ENCODE peak calls at places on chromosomes 5 and 9, in eight cellular contexts. T is GM12892, Y is stomach, E is tibial nerve, Z is endothelial cell of umbilical vein, H is HCT116, M is gastrocnemius medialis, N is A549. D is an unnamed sample.

GRCh38 chr5:131114754-131115153 is 50.3 kb downstream of the HINT1 start:
- DNase-seq in Z (no peak), Y (no peak), N (no peak), H (no peak), M (no peak), T (no peak), E (no peak), D (no peak)

GRCh38 chr5:68319316-68320093 is 103.9 kb downstream of the PIK3R1 start:
- DNase-seq in T (no peak), M (no peak), Y (no peak), E (no peak), Z (peak), N (peak), H (no peak), D (no peak)

GRCh38 chr9:93829271-93830223 is 125.6 kb downstream of the BARX1 start:
- DNase-seq in Y (no peak), N (no peak), M (no peak), H (no peak), T (no peak), Z (no peak), E (no peak), D (no peak)

GRCh38 chr5:140383300-140383699 is 18.3 kb upstream of the ANKHD1 start:
- DNase-seq in H (no peak), E (no peak), T (no peak), Z (peak), M (no peak), N (no peak), Y (no peak), D (no peak)

GRCh38 chr9:83733739-83734138 is 26.0 kb upstream of the UBQLN1 start:
- DNase-seq in M (no peak), H (no peak), Z (no peak), E (no peak), T (no peak), N (no peak), Y (no peak), D (no peak)

GRCh38 chr5:52786937-52787599 is 648 bp upstream of the ITGA1 start:
- DNase-seq in N (no peak), Y (peak), H (peak), Z (peak), E (no peak), M (no peak), T (no peak), D (no peak)

GRCh38 chr9:123399803-123400378 is 43.9 kb downstream of the CRB2 start:
- DNase-seq in H (no peak), T (no peak), Y (no peak), N (peak), E (no peak), M (no peak), Z (peak), D (no peak)

GRCh38 chr5:176590035-176590729 is 19.8 kb downstream of the GPRIN1 start:
- DNase-seq in N (no peak), T (no peak), Y (no peak), E (no peak), H (no peak), M (no peak), Z (no peak), D (no peak)

GRCh38 chr5:167732499-167732898 is 558.9 kb upstream of the WWC1 start:
- DNase-seq in Y (no peak), N (no peak), H (no peak), M (no peak), E (no peak), Z (no peak), T (no peak), D (no peak)

GRCh38 chr5:72347801-72348305 is 27.7 kb downstream of the PTCD2 start:
- DNase-seq in T (no peak), N (peak), M (no peak), Y (no peak), E (no peak), Z (no peak), H (peak), D (peak)

GRCh38 chr5:39235648-39236047 is 16.3 kb upstream of the FYB1 start:
- DNase-seq in T (no peak), Z (no peak), M (no peak), N (no peak), E (no peak), Y (no peak), H (no peak), D (no peak)

GRCh38 chr9:76116913-76117312 is 226.4 kb downstream of the PCSK5 start:
- DNase-seq in N (no peak), Y (no peak), T (no peak), H (no peak), E (no peak), Z (no peak), M (no peak), D (no peak)

GRCh38 chr9:112863781-112864180 is 26.9 kb downstream of the SLC46A2 start:
- DNase-seq in H (no peak), N (no peak), M (no peak), E (no peak), T (no peak), Z (no peak), Y (no peak), D (no peak)

GRCh38 chr5:109917154-109917546 is 227.4 kb downstream of the MAN2A1 start:
- DNase-seq in N (no peak), E (no peak), H (no peak), Z (no peak), T (no peak), Y (no peak), M (no peak), D (no peak)

GRCh38 chr9:32550046-32550608 is 2.0 kb upstream of the SMIM27 start:
- DNase-seq in Z (peak), H (no peak), E (no peak), T (no peak), N (peak), Y (no peak), M (no peak), D (no peak)

GRCh38 chr9:2465921-2466460 is 155.6 kb upstream of the VLDLR start:
- DNase-seq in N (peak), T (no peak), Y (no peak), E (no peak), Z (no peak), M (peak), H (peak), D (no peak)

GRCh38 chr9:97984188-97985057 is 1.3 kb downstream of the ANP32B start:
- DNase-seq in M (peak), N (peak), H (peak), T (peak), Z (peak), E (peak), Y (peak), D (peak)

GRCh38 chr9:22084336-22085035 is 75.4 kb upstream of the CDKN2B start:
- DNase-seq in M (no peak), E (no peak), N (no peak), Y (no peak), Z (peak), H (peak), T (no peak), D (no peak)

GRCh38 chr5:178215263-178216002 is 11.1 kb downstream of the HNRNPAB start:
- DNase-seq in Y (no peak), Z (no peak), H (no peak), N (no peak), M (no peak), E (no peak), T (no peak), D (no peak)

GRCh38 chr5:178216088-178216534 is 11.8 kb downstream of the HNRNPAB start:
- DNase-seq in E (no peak), T (no peak), M (no peak), Y (no peak), Z (no peak), N (no peak), H (no peak), D (no peak)

GRCh38 chr5:178218237-178218636 is 13.9 kb downstream of the HNRNPAB start:
- DNase-seq in E (no peak), Y (no peak), M (no peak), Z (no peak), H (no peak), N (no peak), T (no peak), D (no peak)

GRCh38 chr5:178214160-178214803 is 9.9 kb downstream of the HNRNPAB start:
- DNase-seq in E (no peak), T (no peak), H (no peak), N (no peak), Y (no peak), M (no peak), Z (no peak), D (no peak)

DNA sequence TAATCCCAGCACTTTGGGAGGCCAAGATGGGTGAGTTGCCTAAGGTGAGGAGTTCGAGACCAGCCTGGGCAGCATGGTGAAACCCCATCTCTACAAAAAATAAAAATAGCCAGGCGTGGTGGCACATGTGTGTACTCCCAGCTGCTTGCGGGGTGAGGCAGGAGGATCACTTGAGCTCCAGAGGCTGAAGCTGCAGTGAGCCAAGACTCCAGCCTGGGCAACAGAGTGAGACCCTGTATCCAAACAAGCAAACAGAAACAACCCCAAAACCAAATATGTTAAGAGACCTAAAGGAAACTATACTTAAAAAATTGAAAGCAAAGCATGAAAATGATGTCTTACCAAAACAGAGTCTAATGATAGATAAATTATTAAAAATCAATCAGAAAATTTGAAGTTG is 12.4 kb downstream of the HNRNPAB start:
- DNase-seq in Z (no peak), E (no peak), Y (no peak), M (no peak), N (no peak), T (no peak), H (no peak), D (no peak)
- TF ChIP-seq POLR2A in Z (no peak), E (no peak), Y (no peak), M (no peak), N (no peak), T (no peak), H (no peak), D (no peak)

DNA sequence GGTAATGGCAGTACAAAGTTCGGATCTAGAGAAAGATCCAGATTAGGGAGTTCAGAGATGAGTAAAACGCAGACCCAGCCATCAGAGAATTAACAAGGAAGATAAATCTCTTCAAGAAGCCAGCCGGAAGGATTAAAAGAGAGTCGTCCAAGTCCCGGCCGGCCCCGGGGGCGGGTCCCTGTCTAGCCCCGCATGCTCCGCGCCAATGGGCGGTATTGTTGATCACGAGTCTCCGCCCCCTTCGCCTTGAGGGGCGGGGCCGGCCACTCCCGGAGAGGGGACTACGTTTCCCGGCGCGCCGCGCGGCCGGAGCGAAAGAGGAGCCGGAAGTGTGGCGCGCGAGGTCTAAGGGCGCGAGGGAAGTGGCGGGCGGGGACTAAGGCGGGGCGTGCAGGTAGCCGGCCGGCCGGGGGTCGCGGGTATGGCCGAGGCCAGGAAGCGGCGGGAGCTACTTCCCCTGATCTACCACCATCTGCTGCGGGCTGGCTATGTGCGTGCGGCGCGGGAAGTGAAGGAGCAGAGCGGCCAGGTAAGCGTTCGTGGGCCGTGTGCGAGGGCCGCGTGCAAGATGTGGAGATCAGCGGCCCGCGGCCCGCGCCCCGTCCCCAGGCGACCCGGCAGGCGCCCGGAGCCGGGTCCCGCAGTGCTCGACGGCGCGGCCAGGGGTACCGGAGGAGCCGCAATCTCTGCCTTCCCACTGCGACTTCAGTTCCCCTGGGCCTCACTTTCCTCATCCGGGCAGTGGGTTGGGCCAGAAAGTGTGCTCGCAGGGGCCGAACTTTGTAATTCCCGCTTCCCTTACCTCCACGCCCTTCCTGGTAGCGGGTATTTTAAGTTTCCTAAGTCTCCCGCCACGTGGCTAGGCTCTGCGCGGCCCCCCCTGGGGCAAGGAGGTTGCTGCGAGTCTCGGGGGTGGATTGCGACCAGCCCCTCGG is at the start of gene TCOF1:
- DNase-seq in N (peak), T (peak), Y (peak), E (peak), H (peak), Z (peak), M (peak), D (peak)
- TF ChIP-seq POLR2A in N (peak), T (peak), Y (no peak), E (peak), H (peak), Z (peak), M (peak), D (peak)

GRCh38 chr5:14008819-14009311 is 64.4 kb upstream of the DNAH5 start:
- DNase-seq in Z (no peak), T (no peak), M (no peak), Y (peak), N (no peak), E (no peak), H (no peak), D (no peak)

GRCh38 chr5:14006823-14007510 is 62.5 kb upstream of the DNAH5 start:
- DNase-seq in N (no peak), H (no peak), E (peak), M (peak), Y (no peak), Z (no peak), T (no peak), D (no peak)

GRCh38 chr5:14016549-14016948 is 72.1 kb upstream of the DNAH5 start:
- DNase-seq in Z (no peak), M (no peak), H (no peak), N (no peak), E (no peak), Y (no peak), T (no peak), D (no peak)

GRCh38 chr5:14009575-14009974 is 65.1 kb upstream of the DNAH5 start:
- DNase-seq in N (no peak), H (no peak), M (no peak), Z (no peak), E (no peak), Y (no peak), T (no peak), D (no peak)

DNA sequence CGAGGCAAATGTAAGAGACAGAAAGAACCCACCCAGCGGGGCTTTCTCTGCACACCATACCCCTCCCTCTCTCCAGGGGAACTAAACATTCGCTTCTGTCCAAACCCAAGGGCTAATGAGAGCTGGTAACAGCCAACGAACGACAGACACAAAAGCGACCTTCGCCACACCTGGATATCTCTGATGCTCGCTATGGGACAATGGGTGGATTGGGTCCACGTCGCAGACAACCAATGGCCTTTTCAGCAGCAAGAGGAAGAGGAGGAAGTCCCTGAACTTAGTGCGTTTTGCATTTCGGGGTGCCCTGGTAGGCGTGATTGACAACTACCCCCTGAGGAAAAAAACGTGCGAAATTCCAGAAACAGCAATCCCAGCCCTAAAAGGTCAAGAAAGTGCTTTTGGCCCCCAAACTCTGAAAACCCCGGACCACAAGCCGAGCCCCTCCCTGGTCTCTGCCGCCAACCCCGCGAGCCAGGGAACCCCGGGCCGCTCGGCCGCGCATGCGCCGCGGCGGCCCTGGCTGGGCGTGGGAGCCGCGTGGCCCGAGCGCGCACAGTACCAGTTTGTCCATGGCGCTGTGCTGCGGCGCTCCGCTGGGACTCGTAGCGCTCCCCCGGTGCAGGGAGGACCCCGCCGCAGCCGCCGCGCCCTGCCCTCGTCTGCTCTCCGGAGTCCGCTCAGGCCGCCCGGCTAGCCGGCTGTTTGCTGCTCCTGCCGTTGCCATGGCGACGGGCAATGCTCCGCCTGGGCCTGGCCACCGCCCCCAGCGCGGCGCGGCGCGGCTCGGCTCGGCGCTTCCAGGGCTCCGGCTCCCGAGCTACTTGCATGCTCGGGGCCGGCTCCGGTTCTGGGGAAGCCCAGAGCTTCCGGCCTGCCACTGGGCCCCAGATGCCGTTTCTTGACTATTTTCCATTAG is 66.9 kb upstream of the DNAH5 start:
- DNase-seq in N (peak), H (peak), M (peak), Y (peak), E (peak), T (peak), Z (peak), D (peak)
- TF ChIP-seq POLR2A in N (peak), H (peak), M (no peak), Y (no peak), E (peak), T (no peak), Z (no peak), D (peak)

GRCh38 chr5:122516432-122516743 is 204.4 kb downstream of the SNCAIP start:
- DNase-seq in H (no peak), T (no peak), M (no peak), Z (no peak), Y (no peak), N (no peak), E (no peak), D (no peak)

GRCh38 chr5:122515709-122516431 is 203.8 kb downstream of the SNCAIP start:
- DNase-seq in H (peak), T (peak), M (no peak), E (no peak), Y (peak), Z (peak), N (peak), D (peak)

DNA sequence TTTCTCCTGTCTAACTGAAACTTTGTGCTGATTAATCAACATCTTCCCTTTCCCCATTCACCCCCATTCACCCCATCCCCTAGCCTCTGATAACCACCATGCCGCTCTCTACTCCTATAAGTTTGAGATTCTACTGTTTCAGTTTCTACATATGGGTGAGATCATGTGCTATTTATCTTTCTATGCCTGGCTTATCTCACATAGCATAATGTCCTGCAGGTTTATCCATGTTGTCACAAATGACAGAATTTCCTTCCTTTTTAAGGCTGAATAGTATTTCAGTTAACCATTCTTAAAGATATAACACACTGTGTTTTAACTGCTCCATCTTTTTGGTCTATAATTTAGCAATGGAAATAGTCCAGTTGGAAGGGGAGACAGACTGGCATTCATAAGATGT is 205.1 kb downstream of the SNCAIP start:
- DNase-seq in T (no peak), Z (peak), Y (no peak), E (no peak), N (no peak), M (no peak), H (no peak), D (no peak)
- TF ChIP-seq POLR2A in T (no peak), Z (peak), Y (no peak), E (no peak), N (no peak), M (no peak), H (no peak), D (no peak)

DNA sequence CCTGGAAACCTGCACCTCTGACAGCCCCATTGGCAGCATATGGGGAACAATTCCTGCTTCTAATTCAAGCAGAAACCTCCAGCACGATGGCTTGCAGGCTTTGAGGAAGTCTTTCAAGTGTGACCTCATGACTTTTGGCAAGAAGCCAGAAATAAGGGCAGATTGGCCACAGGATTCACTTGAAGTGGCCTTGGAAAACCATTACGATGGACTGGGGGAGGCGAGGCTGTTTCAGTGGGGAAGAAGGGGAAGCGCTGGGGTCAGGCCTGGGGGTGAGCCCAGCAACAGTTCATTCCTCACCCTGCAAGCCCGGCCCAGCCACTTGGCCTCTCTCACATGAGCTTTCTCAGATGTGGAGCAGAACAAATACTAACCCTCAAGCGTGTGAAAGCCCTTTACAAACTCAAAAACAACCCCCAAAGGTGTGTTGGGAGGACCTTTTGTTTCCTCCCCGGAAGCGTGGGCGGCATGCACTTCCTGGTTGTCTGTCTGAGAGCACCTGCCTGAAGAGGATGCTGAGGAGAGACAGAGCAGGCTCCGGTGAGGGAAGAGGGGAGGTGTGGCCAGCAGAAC is 26.9 kb upstream of the EEIG1 start:
- DNase-seq in E (no peak), Z (peak), T (peak), M (peak), H (peak), Y (peak), N (no peak), D (peak)
- TF ChIP-seq POLR2A in E (no peak), Z (no peak), T (peak), M (no peak), H (no peak), Y (no peak), N (no peak), D (no peak)

GRCh38 chr9:136838314-136839228 is 3.7 kb upstream of the AJM1 start:
- DNase-seq in Y (no peak), Z (no peak), M (no peak), T (no peak), N (no peak), H (no peak), E (no peak), D (no peak)
- TF ChIP-seq POLR2A in Y (no peak), Z (no peak), M (no peak), T (no peak), N (no peak), H (no peak), E (no peak), D (no peak)

GRCh38 chr5:95783661-95784060 is 38.9 kb downstream of the GLRX start:
- DNase-seq in H (no peak), T (no peak), E (no peak), M (peak), N (no peak), Z (no peak), Y (no peak), D (no peak)
- TF ChIP-seq POLR2A in H (no peak), T (no peak), E (no peak), M (no peak), N (no peak), Z (no peak), Y (no peak), D (no peak)